ENCODE peak calls at places on chromosomes 3 and 15, in four cellular contexts. K is IMR-90, E is HepG2, C is K562. I is an unnamed sample.

GRCh38 chr3:180855364-180855763 is 57.1 kb upstream of the FXR1 start:
- DNase-seq in K (no peak), E (peak; percentile 23), C (no peak), I (peak; percentile 6)

GRCh38 chr3:37779289-37780152 is 82.2 kb upstream of the CTDSPL start:
- DNase-seq in E (peak; percentile 66), K (peak; percentile 82), C (peak; percentile 86), I (peak; percentile 84)

GRCh38 chr3:159260049-159260662 is 458.3 kb downstream of the MFSD1 start:
- DNase-seq in E (peak; percentile 56), K (peak; percentile 77), C (peak; percentile 27), I (peak; percentile 19)

GRCh38 chr3:43477600-43477999 is 144.2 kb downstream of the ANO10 start:
- DNase-seq in E (no peak), C (no peak), K (no peak), I (no peak)

GRCh38 chr3:111069974-111070751 is 1.5 kb upstream of the NECTIN3 start:
- DNase-seq in K (peak; percentile 30), E (no peak), C (no peak), I (no peak)

GRCh38 chr15:93029613-93030429 is 59.2 kb downstream of the RGMA start:
- DNase-seq in C (no peak), K (peak; percentile 31), E (no peak), I (no peak)

GRCh38 chr15:98321916-98322315 is 326.4 kb upstream of the IGF1R start:
- DNase-seq in C (no peak), E (no peak), K (no peak), I (no peak)

GRCh38 chr15:40345867-40346578 is 4.8 kb upstream of the PHGR1 start:
- DNase-seq in E (no peak), C (no peak), K (no peak), I (no peak)

GRCh38 chr15:78909791-78910228 is 35.0 kb downstream of the CTSH start:
- DNase-seq in E (peak; percentile 42), C (peak; percentile 64), K (peak; percentile 45), I (peak; percentile 72)

GRCh38 chr3:20057612-20058180 is 17.4 kb downstream of the KAT2B start:
- DNase-seq in C (no peak), E (no peak), K (no peak), I (no peak)

GRCh38 chr3:71722693-71723092 is 2.5 kb downstream of the EIF4E3 start:
- DNase-seq in C (no peak), K (no peak), E (no peak), I (no peak)

GRCh38 chr15:68558318-68559305 is 20.2 kb upstream of the CORO2B start:
- DNase-seq in E (no peak), K (no peak), C (no peak), I (no peak)

GRCh38 chr3:148333091-148333490 is 364.6 kb upstream of the AGTR1 start:
- DNase-seq in K (no peak), C (no peak), E (no peak), I (no peak)

GRCh38 chr3:15633766-15634588 is 32.4 kb downstream of the BTD start:
- DNase-seq in K (peak; percentile 47), E (no peak), C (no peak), I (peak; percentile 34)

GRCh38 chr15:47750030-47750739 is 32.9 kb downstream of the SEMA6D start:
- DNase-seq in E (no peak), C (no peak), K (peak; percentile 91), I (no peak)

GRCh38 chr3:137032465-137033120 is 74.8 kb downstream of the IL20RB start:
- DNase-seq in K (peak; percentile 76), C (peak; percentile 76), E (peak; percentile 51), I (peak; percentile 76)
- H3K4me3 ChIP-seq in K (peak overlapping the region; percentile 41), C (no peak overlapping the region), E (peak overlapping the region; percentile 35), I (peak overlapping the region; percentile 3)

DNA sequence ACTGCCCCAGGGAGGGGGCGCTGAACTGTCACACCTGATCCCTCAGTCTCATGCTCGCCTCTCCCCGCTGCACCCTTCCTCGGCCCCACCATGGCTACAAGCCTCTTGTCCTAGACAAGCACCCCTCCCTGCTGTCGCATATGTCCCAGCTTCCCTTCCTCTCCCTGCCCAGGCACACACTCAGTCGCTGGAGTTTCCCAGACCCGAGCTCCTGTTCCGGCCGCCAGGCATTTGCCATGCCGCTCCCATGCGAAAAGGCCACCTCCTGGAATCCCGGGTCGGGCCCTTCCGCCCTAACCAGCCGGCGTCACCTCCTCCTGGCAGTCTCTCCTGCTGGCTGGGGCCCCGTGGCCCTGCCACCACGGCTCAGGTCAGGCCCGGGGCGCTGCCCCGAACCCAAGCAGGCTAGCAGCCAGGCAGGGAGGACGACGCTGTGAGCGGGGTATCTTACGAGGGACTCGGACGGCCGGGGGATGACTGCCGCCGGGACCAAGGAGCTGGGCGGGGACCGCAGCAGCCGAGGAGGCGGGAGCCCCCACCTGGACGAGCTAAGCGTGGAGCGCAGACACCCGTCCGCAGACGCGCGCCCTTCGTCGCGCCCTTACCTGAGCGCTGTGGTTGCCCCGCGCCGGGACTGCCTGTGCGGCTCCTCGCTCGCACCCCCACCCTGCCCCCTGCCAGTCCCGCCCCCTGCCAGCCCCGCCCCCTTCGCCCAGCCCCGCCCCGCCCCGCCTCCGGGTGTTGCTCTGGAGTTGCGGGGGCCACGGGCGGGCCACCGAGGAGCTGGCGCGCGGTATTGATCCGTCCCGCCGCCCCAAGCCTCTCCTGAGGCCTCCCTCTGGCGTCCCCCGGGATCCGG is at the start of gene ALS2CL:
- DNase-seq in K (no peak), E (no peak), C (peak; percentile 97), I (peak; percentile 32)
- TF ChIP-seq MAZ in K (peak; percentile 12), E (no peak), C (peak; percentile 59), I (no peak)

GRCh38 chr3:64167346-64167745 is 57.9 kb downstream of the PRICKLE2 start:
- DNase-seq in K (no peak), E (no peak), C (no peak), I (no peak)
- H3K4me3 ChIP-seq in K (no peak overlapping the region), E (no peak overlapping the region), C (no peak overlapping the region), I (no peak overlapping the region)

DNA sequence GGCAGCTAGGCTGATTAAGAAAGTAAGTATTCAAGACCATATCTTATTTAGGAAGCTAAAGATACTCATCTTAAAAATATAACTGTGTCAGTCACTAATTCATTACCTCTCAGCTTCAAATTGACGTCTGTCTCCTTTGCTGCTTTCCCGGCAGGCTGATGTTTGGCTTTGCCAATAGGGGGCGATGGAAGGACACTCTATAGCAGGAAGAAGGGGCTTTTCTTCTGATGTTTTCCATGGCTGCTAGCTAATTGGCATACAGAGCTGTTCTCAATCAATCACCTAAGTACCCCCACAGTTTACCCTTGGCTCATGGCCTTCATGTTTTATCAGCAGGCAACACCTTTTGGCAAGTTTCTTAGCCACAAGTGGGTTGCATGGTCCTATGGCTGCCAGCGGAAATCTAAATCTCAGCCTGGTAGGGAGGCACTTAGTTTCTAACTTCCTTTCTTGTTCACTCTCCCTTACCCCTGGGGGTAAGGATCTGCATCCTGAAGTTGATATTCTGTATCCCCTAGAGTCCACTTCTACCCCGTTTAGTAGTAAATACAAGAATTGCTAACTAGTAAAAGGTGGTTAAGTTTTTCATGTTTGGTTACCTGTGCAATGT is 45.0 kb downstream of the ESYT3 start:
- DNase-seq in C (peak; percentile 41), E (peak; percentile 50), K (peak; percentile 46), I (peak; percentile 45)
- TF ChIP-seq MAZ in C (no peak), E (no peak), K (no peak), I (no peak)

I was measured in A549.